ENCODE peak calls at places on chromosomes 12 and 14, in six cellular contexts. N is mammary epithelial cell, P is GM23338, X is stomach, C is tibial artery, Y is Peyer's patch. J is an unnamed sample. For H3K4me1, the result is how much of the 10 kb centered on the place peaks cover.

GRCh38 chr12:115243933-115244628 is 560.1 kb upstream of the TBX3 start:
- DNase-seq in Y (no peak), P (no peak), N (no peak), C (no peak), X (no peak), J (no peak)

GRCh38 chr12:132617822-132618682 is 524 bp upstream of the P2RX2 start:
- DNase-seq in X (no peak), N (no peak), C (no peak), Y (no peak), P (peak), J (no peak)

GRCh38 chr12:13218641-13219040 is 22.1 kb downstream of the EMP1 start:
- DNase-seq in P (no peak), N (peak), Y (no peak), X (no peak), C (no peak), J (no peak)

GRCh38 chr12:68794653-68795253 is 13.2 kb upstream of the MDM2 start:
- DNase-seq in N (peak), C (no peak), X (no peak), Y (no peak), P (no peak), J (no peak)

GRCh38 chr12:44571031-44571550 is 305.0 kb downstream of the NELL2 start:
- DNase-seq in Y (no peak), C (no peak), X (no peak), P (no peak), N (no peak), J (no peak)

GRCh38 chr14:75042040-75042439 is 9.2 kb downstream of the MLH3 start:
- DNase-seq in Y (no peak), P (no peak), X (no peak), C (no peak), N (no peak), J (no peak)

GRCh38 chr12:51874486-51874885 is 13.4 kb upstream of the ANKRD33 start:
- DNase-seq in N (no peak), P (no peak), Y (no peak), C (no peak), X (no peak), J (no peak)

GRCh38 chr12:116353958-116354357 is 76.5 kb upstream of the MED13L start:
- DNase-seq in C (no peak), Y (no peak), X (peak), N (no peak), P (no peak), J (no peak)

GRCh38 chr12:78863482-78864427 is 819 bp upstream of the SYT1 start:
- DNase-seq in X (no peak), N (peak), Y (peak), P (peak), C (no peak), J (peak)

GRCh38 chr14:86708846-86709339 is 1178.9 kb downstream of the FLRT2 start:
- DNase-seq in C (no peak), N (no peak), P (no peak), X (no peak), Y (no peak), J (no peak)

GRCh38 chr12:31117203-31118011 is 43.7 kb downstream of the DDX11 start:
- DNase-seq in N (peak), Y (peak), C (no peak), X (peak), P (peak), J (no peak)

GRCh38 chr14:29236401-29236800 is 469.8 kb downstream of the FOXG1 start:
- DNase-seq in P (no peak), N (no peak), C (no peak), Y (no peak), X (no peak), J (no peak)

GRCh38 chr12:80702889-80703605 is 4.4 kb upstream of the MYF6 start:
- DNase-seq in N (peak), Y (no peak), X (no peak), P (peak), C (no peak), J (no peak)

GRCh38 chr12:4052691-4053090 is 179.5 kb upstream of the PARP11 start:
- DNase-seq in P (no peak), N (peak), Y (no peak), C (no peak), X (no peak), J (no peak)

GRCh38 chr14:55749201-55749812 is 169.3 kb downstream of the KTN1 start:
- DNase-seq in P (no peak), N (peak), C (no peak), Y (no peak), X (no peak), J (no peak)

GRCh38 chr12:53378222-53378621 is 1.8 kb upstream of the SP1 start:
- DNase-seq in C (no peak), P (no peak), X (no peak), N (no peak), Y (no peak), J (no peak)

GRCh38 chr12:123807670-123808069 is 45.6 kb downstream of the DNAH10 start:
- DNase-seq in N (no peak), P (peak), X (no peak), C (no peak), Y (no peak), J (no peak)

GRCh38 chr12:67966560-67966959 is 22.7 kb upstream of the IFNG-AS1 start:
- DNase-seq in X (no peak), N (no peak), P (no peak), Y (no peak), C (no peak), J (no peak)

GRCh38 chr14:74973905-74974363 is 18.5 kb upstream of the PGF start:
- DNase-seq in P (no peak), N (no peak), X (no peak), C (no peak), Y (no peak), J (no peak)

GRCh38 chr12:43104524-43104923 is 447.5 kb downstream of the ADAMTS20 start:
- DNase-seq in X (no peak), N (peak), Y (no peak), P (no peak), C (no peak), J (no peak)

GRCh38 chr12:106195638-106196037 is 52.2 kb downstream of the CKAP4 start:
- DNase-seq in Y (peak), C (peak), P (no peak), X (peak), N (no peak), J (peak)

GRCh38 chr14:103155013-103155412 is 31.8 kb downstream of the TNFAIP2 start:
- DNase-seq in Y (peak), P (no peak), C (peak), N (peak), X (peak), J (peak)

GRCh38 chr12:31325524-31325875 is 450 bp downstream of the SINHCAF start:
- DNase-seq in X (peak), C (peak), N (no peak), Y (peak), P (no peak), J (peak)

GRCh38 chr12:538731-539539 is 79.2 kb downstream of the B4GALNT3 start:
- DNase-seq in X (peak), Y (no peak), C (peak), N (peak), P (no peak), J (peak)

GRCh38 chr12:64714551-64714968 is 44.6 kb downstream of the GNS start:
- DNase-seq in C (no peak), Y (no peak), N (no peak), P (no peak), X (no peak), J (no peak)

GRCh38 chr12:98922871-98923270 is 277.8 kb downstream of the APAF1 start:
- DNase-seq in X (no peak), N (no peak), P (no peak), C (no peak), Y (no peak), J (no peak)

GRCh38 chr14:49686425-49686824 is 1.6 kb downstream of the POLE2 start:
- DNase-seq in C (no peak), X (no peak), Y (no peak), P (no peak), N (no peak), J (no peak)

GRCh38 chr14:68591786-68592185 is 201.1 kb downstream of the ZFP36L1 start:
- DNase-seq in Y (no peak), P (no peak), C (no peak), N (no peak), X (no peak), J (no peak)
- H3K27ac ChIP-seq in Y (no peak), P (no peak), C (no peak), N (no peak), X (no peak), J (no peak)

DNA sequence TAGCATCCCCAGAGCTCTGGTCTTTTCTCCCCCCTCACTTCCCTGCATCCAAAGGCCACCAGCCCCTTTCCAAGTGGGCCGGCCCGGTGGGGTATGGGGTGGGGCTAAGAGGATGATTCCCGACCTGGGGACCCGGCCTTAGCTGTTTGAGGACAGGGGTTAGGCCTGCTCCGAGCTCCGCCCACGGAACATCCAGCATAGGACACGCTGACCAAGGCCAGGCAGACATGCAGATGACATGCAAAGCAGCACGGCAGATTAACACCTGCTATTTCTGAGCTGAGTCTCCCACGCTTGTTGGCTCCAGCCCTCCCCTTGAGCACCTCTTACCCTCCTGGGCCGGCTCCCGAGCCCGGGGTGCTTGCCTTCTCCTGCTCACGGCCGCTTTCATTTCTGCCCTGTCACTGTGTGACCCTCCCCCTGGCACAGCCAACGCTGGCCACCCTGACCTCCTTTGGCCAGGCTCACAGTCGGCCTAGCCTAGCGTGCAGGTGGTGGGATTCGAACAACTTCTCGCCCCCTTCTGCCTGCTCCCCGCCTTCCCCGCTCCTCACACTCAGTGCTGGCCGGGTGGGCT is 40.2 kb downstream of the TEAD4 start:
- DNase-seq in N (no peak), C (no peak), X (no peak), P (peak), Y (no peak), J (no peak)
- TF ChIP-seq CTCF in N (no peak), C (no peak), X (no peak), P (no peak), Y (no peak), J (no peak)

GRCh38 chr14:105685003-105685402 is 158.6 kb downstream of the TMEM121 start:
- DNase-seq in Y (no peak), P (no peak), N (no peak), X (no peak), C (no peak), J (no peak)
- H3K4me1 ChIP-seq in Y (under half), P (under half), N (under half), X (under half), C (under half), J (under half)

GRCh38 chr12:92290016-92290685 is 144.5 kb upstream of the BTG1 start:
- DNase-seq in C (no peak), P (no peak), N (peak), Y (no peak), X (no peak), J (no peak)
- H3K27ac ChIP-seq in C (no peak), P (no peak), N (no peak), Y (no peak), X (no peak), J (no peak)

GRCh38 chr14:33908540-33909223 is 42.2 kb downstream of the EGLN3 start:
- DNase-seq in X (no peak), P (peak), C (no peak), Y (no peak), N (no peak), J (no peak)
- TF ChIP-seq CTCF in X (no peak), P (peak), C (no peak), Y (peak), N (no peak), J (no peak)

DNA sequence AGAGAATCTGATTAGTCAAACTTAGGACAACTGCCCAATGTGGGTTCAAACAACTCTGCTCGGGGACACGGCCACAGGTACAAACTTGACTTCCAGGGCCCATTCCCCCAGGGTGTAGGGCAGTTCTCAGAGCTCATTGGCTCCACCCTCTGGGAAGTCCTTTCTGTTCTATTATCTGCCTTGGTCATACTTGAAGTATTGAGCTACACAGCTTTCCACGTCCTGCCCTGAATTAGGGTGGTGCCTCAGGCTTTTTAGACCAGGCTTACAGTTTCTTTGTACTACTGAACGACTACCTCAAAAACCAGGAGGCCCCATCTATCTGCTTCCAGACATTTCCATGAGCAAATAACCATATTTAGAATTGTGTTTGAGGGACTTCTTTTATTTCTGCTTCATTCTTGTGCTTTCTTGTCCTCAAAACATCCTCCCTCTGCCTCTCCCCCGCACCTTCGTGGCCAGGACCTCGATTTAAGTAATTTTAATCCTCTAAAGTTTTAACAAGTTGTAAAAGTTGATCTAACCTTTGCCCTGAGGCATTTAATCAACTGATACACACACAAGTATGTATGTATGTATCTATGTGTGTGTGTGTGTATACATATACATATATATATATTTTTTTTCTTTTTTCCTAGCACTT is 281.8 kb upstream of the AMIGO2 start:
- DNase-seq in Y (peak), N (peak), X (no peak), P (no peak), C (no peak), J (no peak)
- H3K4me1 ChIP-seq in Y (under half), N (under half), X (under half), P (under half), C (under half), J (under half)

DNA sequence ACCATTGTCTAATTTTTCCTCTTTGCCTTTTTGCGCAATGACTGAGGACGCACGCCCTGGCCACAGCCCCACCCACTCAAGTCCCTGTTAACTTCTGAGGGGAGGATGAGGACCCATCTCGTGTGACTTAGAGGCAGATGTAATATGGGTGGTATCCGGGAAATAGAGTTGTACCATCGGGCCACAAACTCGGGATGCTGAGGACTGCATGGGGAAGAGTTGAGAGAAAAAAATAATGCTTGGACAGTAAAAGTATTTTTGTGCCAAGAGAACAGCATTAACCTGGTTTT is 263 bp downstream of the RAD9B start:
- DNase-seq in C (no peak), P (no peak), X (no peak), N (no peak), Y (no peak), J (no peak)
- H3K27ac ChIP-seq in C (peak), P (no peak), X (peak), N (no peak), Y (peak), J (peak)

J was measured in lung.